ENCODE peak calls at places on chromosomes 2 and 18, in four cellular contexts. O is GM23248, J is osteoblast, G is adrenal gland. I is an unnamed sample. For H3K4me1, the result is how much of the 10 kb centered on the place peaks cover.

GRCh38 chr2:36352024-36352398 is 3.6 kb upstream of the CRIM1 start:
- DNase-seq in O (peak), J (no peak), G (peak), I (peak)

GRCh38 chr2:235577404-235578330 is 83.8 kb downstream of the AGAP1 start:
- DNase-seq in O (peak), J (no peak), G (peak), I (no peak)

GRCh38 chr2:234135750-234136221 is 85.3 kb downstream of the SPP2 start:
- DNase-seq in O (peak), J (peak), G (peak), I (peak)

GRCh38 chr2:128409326-128410034 is 90.8 kb upstream of the HS6ST1 start:
- DNase-seq in O (no peak), J (no peak), G (no peak), I (no peak)

GRCh38 chr2:47007221-47007825 is 91.7 kb upstream of the MCFD2 start:
- DNase-seq in O (no peak), J (peak), G (no peak), I (peak)

GRCh38 chr2:96970910-96971309 is 15.5 kb downstream of the FAM178B start:
- DNase-seq in O (no peak), J (peak), G (no peak), I (no peak)

GRCh38 chr18:67386028-67386427 is 130.5 kb downstream of the DSEL start:
- DNase-seq in O (peak), J (no peak), G (peak), I (no peak)

GRCh38 chr18:44537521-44537920 is 143.2 kb upstream of the SETBP1 start:
- DNase-seq in O (peak), J (peak), G (no peak), I (no peak)

GRCh38 chr2:237691908-237692600 is 64.7 kb downstream of the LRRFIP1 start:
- DNase-seq in O (peak), J (peak), G (peak), I (peak)

GRCh38 chr2:110678457-110679336 is 834 bp upstream of the BUB1 start:
- DNase-seq in O (peak), J (peak), G (peak), I (no peak)

GRCh38 chr2:105061560-105061959 is 23.7 kb downstream of the MRPS9 start:
- DNase-seq in O (no peak), J (no peak), G (no peak), I (no peak)

GRCh38 chr2:107591541-107591940 is 235.2 kb upstream of the RGPD4 start:
- DNase-seq in O (peak), J (peak), G (no peak), I (no peak)

GRCh38 chr2:207514451-207514850 is 15.3 kb upstream of the CREB1 start:
- DNase-seq in O (peak), J (no peak), G (no peak), I (no peak)

GRCh38 chr18:80154293-80154692 is 45.2 kb downstream of the ADNP2 start:
- DNase-seq in O (peak), J (peak), G (peak), I (no peak)

GRCh38 chr2:72914226-72915075 is 2.9 kb upstream of the EMX1 start:
- DNase-seq in O (no peak), J (peak), G (no peak), I (no peak)

GRCh38 chr2:145088733-145089132 is 568.8 kb upstream of the ZEB2 start:
- DNase-seq in O (peak), J (no peak), G (no peak), I (no peak)

GRCh38 chr2:28709101-28709500 is 42.5 kb upstream of the PPP1CB start:
- DNase-seq in O (peak), J (no peak), G (peak), I (no peak)

GRCh38 chr2:235402444-235402843 is 91.4 kb upstream of the AGAP1 start:
- DNase-seq in O (no peak), J (no peak), G (no peak), I (no peak)

GRCh38 chr2:128395640-128396499 is 77.2 kb upstream of the HS6ST1 start:
- DNase-seq in O (no peak), J (peak), G (no peak), I (no peak)

GRCh38 chr2:100388703-100389102 is 28.8 kb downstream of the CHST10 start:
- DNase-seq in O (no peak), J (no peak), G (no peak), I (no peak)

GRCh38 chr18:60018801-60019462 is 119.1 kb downstream of the PMAIP1 start:
- DNase-seq in O (peak), J (peak), G (no peak), I (no peak)

GRCh38 chr2:150596071-150596470 is 108.6 kb upstream of the RND3 start:
- DNase-seq in O (peak), J (no peak), G (no peak), I (no peak)

GRCh38 chr2:7971248-7971647 is 710.6 kb upstream of the ID2 start:
- DNase-seq in O (no peak), J (no peak), G (no peak), I (no peak)

GRCh38 chr2:172457606-172458005 is 30.2 kb downstream of the ITGA6 start:
- DNase-seq in O (no peak), J (no peak), G (no peak), I (no peak)
- H3K4me1 ChIP-seq in O (under half), J (under half), G (under half), I (half or more)

GRCh38 chr2:68911246-68911645 is 40.0 kb upstream of the BMP10 start:
- DNase-seq in O (no peak), J (peak), G (no peak), I (no peak)

GRCh38 chr2:68909793-68910674 is 38.8 kb upstream of the BMP10 start:
- DNase-seq in O (peak), J (peak), G (peak), I (peak)

GRCh38 chr2:68907232-68907922 is 36.2 kb upstream of the BMP10 start:
- DNase-seq in O (no peak), J (no peak), G (no peak), I (no peak)

GRCh38 chr2:68907923-68908253 is 36.7 kb upstream of the BMP10 start:
- DNase-seq in O (no peak), J (no peak), G (no peak), I (no peak)

GRCh38 chr2:68908392-68908970 is 37.3 kb upstream of the BMP10 start:
- DNase-seq in O (peak), J (peak), G (peak), I (peak)
- H3K27ac ChIP-seq in O (no peak), J (no peak), G (peak), I (peak)

GRCh38 chr2:61452392-61452791 is 18.5 kb downstream of the USP34 start:
- DNase-seq in O (no peak), J (no peak), G (no peak), I (no peak)
- H3K4me1 ChIP-seq in O (under half), J (under half), G (under half), I (half or more)

DNA sequence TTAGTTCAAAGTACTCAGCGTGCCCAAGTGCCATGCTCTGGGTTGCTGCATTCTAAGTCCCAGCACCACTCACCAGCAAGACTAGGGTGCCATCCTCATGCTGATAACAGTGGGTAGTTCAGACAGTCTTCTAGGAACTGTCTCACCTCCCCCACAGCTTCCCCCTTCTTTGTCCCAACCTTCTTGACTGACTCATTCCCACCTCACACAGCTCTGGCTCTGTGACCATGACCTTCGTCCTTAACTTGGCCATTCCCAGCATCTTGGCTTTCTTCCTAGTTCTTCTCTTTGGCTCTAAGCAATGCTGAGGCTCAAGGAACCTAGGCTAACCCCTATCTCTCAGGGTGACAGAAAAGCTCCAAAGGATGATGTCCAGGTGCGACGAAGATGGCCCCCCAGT is 20.0 kb upstream of the CXCR4 start:
- DNase-seq in O (no peak), J (no peak), G (peak), I (no peak)
- H3K27ac ChIP-seq in O (no peak), J (no peak), G (peak), I (peak)

DNA sequence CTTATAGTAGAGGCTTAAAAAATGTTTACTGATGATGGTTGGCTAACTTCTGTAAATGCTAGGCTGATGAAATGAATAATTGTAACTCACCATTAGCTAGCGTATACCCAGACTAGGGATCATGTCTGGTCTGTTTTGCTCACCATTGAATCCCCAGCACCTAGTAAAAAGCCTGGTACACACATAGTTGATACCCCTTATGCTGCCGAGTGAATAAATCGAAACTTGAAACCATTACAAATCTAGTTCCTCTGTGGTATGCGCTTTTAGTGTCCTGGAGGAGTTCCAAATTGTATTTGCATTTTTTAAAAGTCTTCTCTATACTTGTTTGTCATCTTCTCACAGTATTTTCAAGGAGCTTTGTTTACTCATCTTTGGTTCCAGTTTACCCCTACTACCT is 1.3 kb downstream of the TAF1B start:
- DNase-seq in O (peak), J (peak), G (no peak), I (no peak)
- H3K4me1 ChIP-seq in O (under half), J (under half), G (under half), I (under half)

DNA sequence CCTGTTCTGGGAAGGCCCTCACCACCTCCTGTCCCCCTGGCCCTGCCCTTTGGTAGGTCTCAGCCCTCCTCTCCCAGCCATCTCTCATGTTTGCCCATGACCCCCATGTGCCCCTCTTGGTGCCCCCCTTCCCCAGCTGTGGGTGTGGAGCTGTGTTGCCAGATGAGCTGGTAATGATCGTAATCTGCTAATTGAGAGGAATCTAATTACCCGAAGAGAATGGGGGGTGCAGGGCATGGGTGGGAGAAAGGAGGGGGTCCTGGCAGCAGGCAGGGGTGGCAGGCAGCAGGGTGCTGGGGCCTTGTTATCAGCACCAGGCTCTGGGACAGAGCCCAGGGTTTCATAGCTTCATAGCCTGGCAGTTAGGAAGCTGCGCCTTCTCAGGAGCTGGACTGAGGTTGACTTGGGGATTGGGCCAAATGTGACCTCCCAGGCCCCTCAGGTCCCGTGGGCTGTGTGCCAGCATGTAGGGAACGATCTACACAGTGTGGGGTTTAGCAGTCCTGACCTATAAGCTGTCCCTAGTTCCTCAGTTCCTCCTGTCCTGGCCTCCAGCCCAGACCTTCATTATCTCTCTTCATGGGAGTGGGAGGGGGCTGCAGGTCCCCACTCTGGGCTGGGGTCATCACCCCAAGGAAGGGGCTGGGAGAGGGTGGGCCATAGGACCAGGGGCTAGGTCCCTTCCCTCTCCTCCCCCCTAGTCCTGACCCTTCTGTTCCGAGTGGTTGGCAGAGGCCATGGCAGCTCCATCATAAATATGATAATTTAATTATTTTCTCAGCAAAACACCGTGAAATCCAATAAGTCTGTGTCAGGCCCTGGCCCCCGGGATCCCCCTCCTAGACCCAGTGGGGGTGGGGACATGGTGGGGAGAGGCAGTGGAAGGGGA is 6.5 kb upstream of the ASIC4 start:
- DNase-seq in O (peak), J (no peak), G (no peak), I (no peak)
- H3K27ac ChIP-seq in O (no peak), J (no peak), G (no peak), I (no peak)

GRCh38 chr2:230714122-230714453 is 1.4 kb downstream of the CAB39 start:
- DNase-seq in O (peak), J (peak), G (peak), I (peak)
- H3K4me1 ChIP-seq in O (under half), J (under half), G (under half), I (half or more)